ENCODE peak calls at places on chromosomes 5 and 9, in four cellular contexts. M, D, G and E are unnamed samples.
A peak's percentile ranks its signal among the peaks of the same experiment; 100 is the strongest.

GRCh38 chr5:125083932-125084331 is 337.5 kb upstream of the ZNF608 start:
- DNase-seq in G (peak; percentile 18), D (peak; percentile 86), M (no peak), E (peak; percentile 30)

GRCh38 chr5:150180241-150181027 is 9.4 kb upstream of the SLC6A7 start:
- DNase-seq in G (no peak), D (peak; percentile 30), M (peak; percentile 49), E (no peak)

GRCh38 chr5:130109152-130109551 is 204.9 kb downstream of the CHSY3 start:
- DNase-seq in M (no peak), D (peak; percentile 36), G (peak; percentile 57), E (peak; percentile 65)

GRCh38 chr5:133993152-133993548 is 11.6 kb downstream of the VDAC1 start:
- DNase-seq in G (no peak), M (no peak), D (peak; percentile 77), E (peak; percentile 53)

GRCh38 chr9:72983056-72983455 is 30.2 kb upstream of the ALDH1A1 start:
- DNase-seq in D (no peak), M (no peak), G (no peak), E (no peak)

GRCh38 chr5:159775890-159776289 is 140.4 kb upstream of the ADRA1B start:
- DNase-seq in M (no peak), G (no peak), D (peak; percentile 48), E (no peak)

GRCh38 chr9:134429481-134429880 is 103.2 kb downstream of the RXRA start:
- DNase-seq in M (no peak), G (no peak), D (no peak), E (no peak)

GRCh38 chr5:43121565-43122484 is 1.1 kb downstream of the ZNF131 start:
- DNase-seq in M (no peak), G (peak; percentile 35), D (peak; percentile 70), E (peak; percentile 43)

GRCh38 chr9:130463141-130463540 is 18.4 kb downstream of the ASS1 start:
- DNase-seq in G (no peak), M (no peak), D (no peak), E (no peak)

GRCh38 chr9:34079181-34079580 is 30.5 kb upstream of the UBAP2 start:
- DNase-seq in G (peak; percentile 84), M (no peak), D (peak; percentile 53), E (peak; percentile 63)

GRCh38 chr5:151721812-151722391 is 35.2 kb upstream of the SPARC start:
- DNase-seq in G (no peak), D (no peak), M (no peak), E (no peak)

GRCh38 chr5:177513500-177513899 is 3.3 kb downstream of the DDX41 start:
- DNase-seq in D (no peak), G (no peak), M (no peak), E (no peak)

GRCh38 chr5:54904425-54904824 is 81.0 kb downstream of the ESM1 start:
- DNase-seq in D (peak; percentile 64), M (no peak), G (peak; percentile 60), E (peak; percentile 54)

GRCh38 chr5:180313677-180314076 is 21.8 kb upstream of the MAPK9 start:
- DNase-seq in D (no peak), G (peak; percentile 66), M (no peak), E (peak; percentile 82)

GRCh38 chr9:101409079-101409477 is 10.4 kb downstream of the ZNF189 start:
- DNase-seq in G (no peak), D (peak; percentile 18), M (no peak), E (no peak)

GRCh38 chr9:36470891-36471290 is 70.8 kb upstream of the RNF38 start:
- DNase-seq in G (peak; percentile 73), D (peak; percentile 49), M (peak; percentile 41), E (peak; percentile 62)

GRCh38 chr9:93154293-93154903 is 20.3 kb upstream of the NINJ1 start:
- DNase-seq in M (no peak), G (peak; percentile 57), D (no peak), E (peak; percentile 54)

GRCh38 chr5:143693691-143694252 is 118.2 kb upstream of the HMHB1 start:
- DNase-seq in G (no peak), D (peak; percentile 47), M (no peak), E (no peak)

GRCh38 chr5:140547508-140548299 is at the start of gene EIF4EBP3:
- DNase-seq in D (peak; percentile 91), G (peak; percentile 97), M (peak; percentile 98), E (peak; percentile 97)

GRCh38 chr5:95424016-95424415 is 32.9 kb downstream of the FAM81B start:
- DNase-seq in M (no peak), D (no peak), G (no peak), E (no peak)

GRCh38 chr9:13535141-13535540 is 255.6 kb upstream of the MPDZ start:
- DNase-seq in D (no peak), M (no peak), G (no peak), E (no peak)

GRCh38 chr9:99000480-99001395 is 57.0 kb downstream of the COL15A1 start:
- DNase-seq in D (peak; percentile 75), G (peak; percentile 52), M (no peak), E (peak; percentile 57)

GRCh38 chr9:134670042-134670525 is 28.5 kb downstream of the COL5A1 start:
- DNase-seq in G (peak; percentile 82), M (no peak), D (peak; percentile 97), E (peak; percentile 68)

GRCh38 chr5:547086-547924 is 23.1 kb upstream of the SLC9A3 start:
- DNase-seq in M (no peak), G (no peak), D (no peak), E (no peak)

GRCh38 chr5:1673042-1673674 is 126.5 kb downstream of the MRPL36 start:
- DNase-seq in M (no peak), G (no peak), D (no peak), E (no peak)

GRCh38 chr9:14813336-14814020 is 90.9 kb upstream of the CER1 start:
- DNase-seq in G (no peak), D (peak; percentile 34), M (no peak), E (no peak)

GRCh38 chr9:109244179-109245132 is 76.4 kb downstream of the EPB41L4B start:
- DNase-seq in M (peak; percentile 83), G (peak; percentile 75), D (peak; percentile 60), E (peak; percentile 73)

DNA sequence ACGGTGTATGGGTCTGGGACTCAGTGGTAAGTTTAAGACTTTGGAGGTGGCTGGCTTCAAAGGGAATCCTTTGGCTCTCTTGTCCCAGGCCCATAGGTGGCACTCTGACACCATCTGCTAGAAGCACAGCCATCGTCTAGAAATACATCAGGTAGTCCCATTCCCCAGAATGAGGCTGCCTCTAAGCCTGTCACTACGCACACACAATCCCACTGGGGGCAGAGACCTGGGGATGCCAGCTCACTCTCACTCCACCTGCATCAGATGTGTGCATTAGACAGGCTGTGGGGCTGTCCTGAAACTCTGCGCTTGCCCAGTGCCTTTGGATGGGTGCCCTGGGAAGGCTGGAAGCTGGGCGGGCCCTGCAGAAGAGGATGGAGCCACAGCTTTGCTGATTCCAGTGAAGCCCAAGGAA is 127.5 kb upstream of the PANK3 start:
- DNase-seq in D (peak; percentile 48), M (peak; percentile 31), G (peak; percentile 41), E (peak; percentile 60)
- TF ChIP-seq CTCF in D (peak; percentile 38), M (no peak), G (no peak), E (peak; percentile 53)

DNA sequence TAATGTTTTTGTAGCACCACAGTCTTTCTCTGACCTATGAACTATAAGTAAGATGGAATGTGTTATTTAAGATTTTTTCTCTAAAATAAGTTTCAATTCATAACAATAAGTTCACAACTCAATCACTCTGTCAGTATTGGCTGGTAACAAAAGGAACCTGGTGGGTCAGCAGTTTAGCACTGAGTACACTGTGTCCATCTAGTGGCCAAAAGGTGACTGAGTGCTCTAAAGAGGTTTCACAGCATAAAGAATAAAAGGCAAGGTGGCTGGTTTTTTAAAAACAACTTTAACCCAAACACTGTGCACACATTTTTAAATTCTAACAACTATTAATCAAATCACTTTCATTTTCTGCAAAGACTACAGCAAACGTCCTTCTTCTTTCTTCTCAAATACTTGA is 443.3 kb downstream of the PDE4D start:
- DNase-seq in M (no peak), D (no peak), G (no peak), E (peak; percentile 1)
- TF ChIP-seq CTCF in M (no peak), D (peak; percentile 29), G (peak; percentile 26), E (no peak)

DNA sequence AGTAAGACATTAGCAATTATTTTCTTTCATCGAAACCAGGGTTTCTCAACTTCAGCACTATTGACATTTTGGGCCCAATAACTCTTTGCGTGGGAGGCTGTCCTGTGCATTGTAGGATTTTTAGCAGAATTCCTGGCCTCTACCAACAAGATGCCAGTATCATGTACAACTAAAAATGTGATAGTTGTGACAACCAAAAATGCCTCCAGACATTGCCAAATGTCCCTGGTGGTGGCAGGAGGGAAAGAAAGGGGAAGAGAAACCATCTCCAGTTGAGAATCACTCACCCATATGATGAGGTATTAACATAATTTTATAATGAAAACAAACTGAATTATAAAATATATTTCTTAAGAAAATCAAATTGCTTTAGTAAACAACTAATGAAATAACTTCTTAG is 406.1 kb downstream of the RAB3C start:
- DNase-seq in G (no peak), M (no peak), D (no peak), E (no peak)
- TF ChIP-seq CTCF in G (no peak), M (no peak), D (peak; percentile 5), E (no peak)

DNA sequence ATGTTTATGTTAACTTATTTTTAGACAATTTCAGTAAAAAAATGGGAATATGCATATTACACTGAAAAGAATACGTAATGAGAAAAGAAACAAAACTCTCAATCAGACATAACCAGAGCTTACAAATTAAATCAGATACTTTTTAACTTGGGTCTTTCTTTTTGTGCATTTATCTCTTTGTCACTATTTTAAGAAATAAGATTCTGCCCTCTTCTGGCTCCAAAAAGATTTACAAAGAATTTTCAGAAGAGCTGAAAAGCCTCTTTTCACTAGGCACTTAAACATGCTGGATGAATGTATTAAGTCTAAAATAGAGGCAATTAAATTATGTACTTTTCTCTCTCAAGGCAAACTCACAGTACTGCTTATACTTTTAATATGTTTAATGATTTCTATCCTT is 55.5 kb downstream of the CEP120 start:
- DNase-seq in D (peak; percentile 10), G (peak; percentile 3), M (no peak), E (peak; percentile 23)
- TF ChIP-seq CTCF in D (peak; percentile 29), G (peak; percentile 44), M (no peak), E (peak; percentile 50)

GRCh38 chr5:76838481-76839261 is 11.1 kb upstream of the S100Z start:
- DNase-seq in D (peak; percentile 89), M (no peak), G (no peak), E (peak; percentile 45)

GRCh38 chr5:76836585-76836984 is 13.2 kb upstream of the S100Z start:
- DNase-seq in G (no peak), M (no peak), D (peak; percentile 10), E (no peak)

GRCh38 chr5:76831108-76831447 is 12.2 kb downstream of the F2RL1 start:
- DNase-seq in D (peak; percentile 96), G (no peak), M (no peak), E (no peak)

GRCh38 chr5:76836181-76836580 is 13.6 kb upstream of the S100Z start:
- DNase-seq in G (no peak), M (no peak), D (peak; percentile 25), E (peak; percentile 22)
- TF ChIP-seq CTCF in G (no peak), M (no peak), D (peak; percentile 39), E (peak; percentile 8)

DNA sequence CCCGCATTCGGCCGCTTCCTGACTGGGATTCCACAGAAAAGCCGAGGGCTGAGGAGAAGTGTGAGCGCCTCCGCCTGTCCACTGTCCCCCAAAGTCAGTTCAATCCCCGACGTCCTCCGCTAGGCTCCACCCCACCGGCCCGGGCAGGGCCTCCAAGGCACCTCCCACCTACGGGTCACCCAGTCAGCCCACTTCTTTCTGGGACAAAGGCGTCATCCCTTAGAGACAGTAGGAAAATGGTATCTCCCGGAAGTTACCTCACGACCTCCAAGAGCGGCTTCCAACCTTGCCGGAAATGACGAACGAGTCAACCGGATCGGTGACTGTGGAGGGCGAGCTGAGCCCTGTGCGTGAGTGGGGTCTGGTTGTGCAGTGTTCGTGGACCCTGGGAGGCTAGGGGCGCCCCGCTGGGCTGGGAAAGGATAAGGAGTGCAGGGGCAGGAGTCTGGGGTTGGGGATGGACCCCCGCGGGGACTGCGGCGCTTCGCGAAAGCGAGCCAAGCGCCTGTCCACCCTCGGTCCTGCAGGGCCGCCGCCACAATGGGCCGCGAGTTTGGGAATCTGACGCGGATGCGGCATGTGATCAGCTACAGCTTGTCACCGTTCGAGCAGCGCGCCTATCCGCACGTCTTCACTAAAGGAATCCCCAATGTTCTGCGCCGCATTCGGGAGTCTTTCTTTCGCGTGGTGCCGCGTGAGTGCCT is at the start of the genes GDF9 and UQCRQ:
- DNase-seq in D (peak; percentile 100), G (peak; percentile 99), M (peak; percentile 96), E (peak; percentile 100)
- TF ChIP-seq CTCF in D (peak; percentile 31), G (peak; percentile 57), M (no peak), E (peak; percentile 32)